ENCODE peak calls at places on chromosome 10, in seven cellular contexts. Y is A549, U is cardiac muscle cell, E is foreskin fibroblast, M is spleen, P is sigmoid colon, G is progenitor cell of endocrine pancreas. Z is an unnamed sample.

GRCh38 chr10:24618401-24618800 is 105.3 kb downstream of the ARHGAP21 start:
- DNase-seq in M (no peak), Y (no peak), P (no peak), E (no peak), U (no peak), G (no peak), Z (no peak)

GRCh38 chr10:18406136-18406535 is 245.3 kb downstream of the NSUN6 start:
- DNase-seq in P (no peak), G (no peak), U (no peak), Y (no peak), M (no peak), E (no peak), Z (no peak)

GRCh38 chr10:18352175-18352574 is 212.0 kb downstream of the CACNB2 start:
- DNase-seq in G (no peak), P (no peak), U (no peak), Y (no peak), E (no peak), M (no peak), Z (no peak)

GRCh38 chr10:88849224-88849623 is 2.4 kb downstream of the ANKRD22 start:
- DNase-seq in Y (no peak), E (peak), U (no peak), G (no peak), M (no peak), P (no peak), Z (no peak)

GRCh38 chr10:101812606-101813005 is 5.6 kb downstream of the OGA start:
- DNase-seq in G (no peak), U (no peak), E (peak), M (no peak), Y (no peak), P (no peak), Z (no peak)

GRCh38 chr10:48494611-48495010 is 110.3 kb downstream of the ARHGAP22 start:
- DNase-seq in G (no peak), M (no peak), Y (no peak), E (no peak), P (no peak), U (no peak), Z (peak)

GRCh38 chr10:103854265-103854686 is 1.1 kb downstream of the SH3PXD2A start:
- DNase-seq in E (peak), G (no peak), U (peak), Y (no peak), M (no peak), P (no peak), Z (no peak)

GRCh38 chr10:131841669-131842139 is 59.1 kb upstream of the PPP2R2D start:
- DNase-seq in E (no peak), G (peak), M (peak), U (no peak), P (peak), Y (no peak), Z (no peak)

GRCh38 chr10:130025326-130025725 is 61.3 kb upstream of the EBF3 start:
- DNase-seq in Y (no peak), G (no peak), E (no peak), P (no peak), M (no peak), U (no peak), Z (no peak)

GRCh38 chr10:84264611-84265141 is 19.8 kb downstream of the RGR start:
- DNase-seq in P (peak), Y (peak), G (peak), E (peak), U (peak), M (peak), Z (peak)

GRCh38 chr10:84269773-84270172 is 24.9 kb downstream of the RGR start:
- DNase-seq in U (no peak), G (no peak), M (no peak), Y (no peak), P (no peak), E (peak), Z (no peak)

GRCh38 chr10:84265378-84265777 is 20.5 kb downstream of the RGR start:
- DNase-seq in M (no peak), U (no peak), E (no peak), G (no peak), P (no peak), Y (no peak), Z (no peak)

GRCh38 chr10:84270708-84271107 is 25.9 kb downstream of the RGR start:
- DNase-seq in M (no peak), P (no peak), U (no peak), Y (no peak), G (no peak), E (no peak), Z (no peak)

GRCh38 chr10:84267503-84268126 is 22.8 kb downstream of the RGR start:
- DNase-seq in M (no peak), U (peak), P (no peak), E (peak), G (no peak), Y (peak), Z (peak)
- TF ChIP-seq CTCF in M (no peak), U (peak), P (no peak), E (peak), G (peak), Y (peak), Z (peak)

DNA sequence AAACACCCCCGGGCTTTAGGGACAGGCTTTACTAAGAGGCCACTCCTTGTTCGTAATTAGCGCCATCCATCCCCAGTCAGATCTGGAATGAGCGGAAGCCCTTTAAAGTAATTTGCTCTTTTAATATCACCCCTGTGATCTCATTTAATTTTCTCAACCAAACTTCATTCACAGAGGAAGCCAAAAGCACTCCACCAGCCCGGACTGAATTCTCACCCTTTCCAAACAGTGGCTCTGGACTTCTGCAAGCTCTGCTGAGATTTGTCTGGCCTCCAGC is 43.1 kb downstream of the UNC5B start:
- DNase-seq in U (no peak), E (no peak), G (no peak), M (no peak), P (no peak), Y (no peak), Z (no peak)
- TF ChIP-seq CTCF in U (no peak), E (no peak), G (no peak), M (no peak), P (no peak), Y (no peak), Z (no peak)

GRCh38 chr10:59706851-59707797 is 2.5 kb downstream of the SLC16A9 start:
- DNase-seq in P (no peak), U (no peak), E (no peak), Y (no peak), G (no peak), M (no peak), Z (no peak)
- TF ChIP-seq CTCF in P (no peak), U (no peak), E (no peak), Y (no peak), G (no peak), M (no peak), Z (no peak)

DNA sequence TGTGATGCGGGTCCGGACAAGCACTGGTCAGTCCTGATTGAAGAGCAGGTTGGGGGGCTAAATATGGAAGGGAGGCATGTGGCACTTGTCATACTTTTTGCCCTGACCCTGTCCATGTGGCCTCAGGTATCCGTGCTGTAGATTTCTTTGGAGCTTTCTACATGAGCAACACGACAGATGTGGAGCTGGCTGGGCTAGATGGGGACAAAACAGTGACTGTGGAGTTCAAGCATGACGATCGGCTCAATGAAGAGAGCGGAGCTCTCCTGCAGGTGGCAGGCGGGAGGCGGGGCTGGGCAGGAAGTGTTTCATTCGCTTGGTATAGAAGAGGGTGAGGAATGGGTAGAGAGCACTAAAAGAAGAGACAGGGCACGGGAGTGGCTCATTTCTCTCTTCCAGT is 13.0 kb upstream of the CHCHD1 start:
- DNase-seq in M (peak), G (no peak), E (no peak), U (no peak), P (peak), Y (no peak), Z (no peak)
- TF ChIP-seq CTCF in M (peak), G (no peak), E (no peak), U (no peak), P (no peak), Y (no peak), Z (no peak)

GRCh38 chr10:35822316-35822715 is 180.2 kb upstream of the FZD8 start:
- DNase-seq in M (no peak), U (peak), E (peak), P (peak), Y (no peak), G (peak), Z (no peak)
- TF ChIP-seq CTCF in M (no peak), U (peak), E (no peak), P (peak), Y (no peak), G (peak), Z (no peak)

DNA sequence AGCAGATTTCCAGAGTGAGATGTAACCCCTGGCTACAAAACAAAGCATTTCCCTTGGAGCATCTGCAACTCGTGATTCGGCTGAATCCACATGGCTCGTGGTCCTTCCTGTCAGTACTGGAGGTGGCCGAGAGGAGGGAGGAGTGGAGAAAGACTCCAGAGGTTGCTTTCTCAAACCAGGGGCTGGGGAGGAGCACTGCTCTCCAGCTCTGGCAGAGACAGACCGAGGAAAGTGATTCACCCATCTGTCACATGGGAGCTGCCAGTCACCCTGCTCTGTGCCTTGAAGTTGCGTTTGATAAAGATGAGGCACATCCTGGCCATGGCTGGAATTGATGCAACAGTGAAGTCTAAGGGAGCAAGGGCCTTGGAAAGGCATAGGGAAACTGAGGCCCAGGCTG is 72.8 kb downstream of the COL13A1 start:
- DNase-seq in M (no peak), E (peak), G (no peak), P (no peak), U (no peak), Y (peak), Z (no peak)
- TF ChIP-seq CTCF in M (no peak), E (no peak), G (no peak), P (no peak), U (peak), Y (no peak), Z (no peak)

GRCh38 chr10:182441-183201 is 47.4 kb downstream of the ZMYND11 start:
- DNase-seq in M (no peak), Y (no peak), P (no peak), G (no peak), U (no peak), E (peak), Z (no peak)

GRCh38 chr10:173741-174140 is 38.5 kb downstream of the ZMYND11 start:
- DNase-seq in M (no peak), Y (no peak), G (no peak), U (no peak), E (no peak), P (no peak), Z (no peak)

GRCh38 chr10:176677-177076 is 41.4 kb downstream of the ZMYND11 start:
- DNase-seq in P (no peak), G (no peak), Y (no peak), M (no peak), U (no peak), E (no peak), Z (no peak)

GRCh38 chr10:178723-179122 is 43.5 kb downstream of the ZMYND11 start:
- DNase-seq in M (no peak), E (no peak), Y (no peak), U (no peak), G (no peak), P (no peak), Z (no peak)

DNA sequence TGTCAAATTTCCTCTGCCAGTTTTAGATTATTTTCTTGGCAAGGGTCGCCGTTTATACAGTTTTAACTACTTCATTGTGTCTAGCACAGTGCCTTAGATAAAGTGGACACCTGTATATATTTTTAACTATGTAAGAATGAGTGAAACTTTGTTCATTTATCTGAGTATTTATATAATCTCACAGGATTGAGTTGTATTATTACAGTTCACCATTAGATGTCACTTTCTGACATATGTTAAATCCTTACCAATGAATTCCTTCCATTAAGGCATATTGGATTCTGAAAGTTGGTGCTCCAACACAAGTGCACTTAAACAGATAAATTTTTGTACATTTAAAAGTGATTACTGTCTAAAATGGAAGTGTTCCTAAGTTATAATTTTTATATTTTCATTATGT is 43.0 kb downstream of the ZMYND11 start:
- DNase-seq in G (no peak), E (peak), M (no peak), Y (peak), U (peak), P (no peak), Z (no peak)
- TF ChIP-seq CTCF in G (peak), E (no peak), M (no peak), Y (peak), U (peak), P (no peak), Z (peak)

GRCh38 chr10:50575477-50576244 is 48.1 kb downstream of the SGMS1 start:
- DNase-seq in M (no peak), E (peak), U (no peak), Y (no peak), P (no peak), G (no peak), Z (no peak)

GRCh38 chr10:50572017-50572491 is 51.7 kb downstream of the SGMS1 start:
- DNase-seq in E (no peak), M (no peak), Y (no peak), G (no peak), P (no peak), U (no peak), Z (no peak)

GRCh38 chr10:50576245-50576815 is 47.4 kb downstream of the SGMS1 start:
- DNase-seq in G (no peak), U (no peak), E (peak), M (no peak), P (no peak), Y (no peak), Z (no peak)

GRCh38 chr10:50574932-50575331 is 48.8 kb downstream of the SGMS1 start:
- DNase-seq in P (no peak), M (no peak), E (no peak), G (no peak), Y (no peak), U (no peak), Z (no peak)

GRCh38 chr10:50574305-50574704 is 49.5 kb downstream of the SGMS1 start:
- DNase-seq in P (no peak), G (no peak), M (no peak), E (no peak), U (no peak), Y (no peak), Z (no peak)
- TF ChIP-seq CTCF in P (no peak), G (peak), M (no peak), E (peak), U (peak), Y (no peak), Z (no peak)

GRCh38 chr10:119652361-119652760 is 1.2 kb downstream of the BAG3 start:
- DNase-seq in P (no peak), U (peak), G (no peak), Y (peak), E (peak), M (no peak), Z (no peak)
- TF ChIP-seq CTCF in P (no peak), U (peak), G (peak), Y (peak), E (no peak), M (no peak), Z (no peak)

DNA sequence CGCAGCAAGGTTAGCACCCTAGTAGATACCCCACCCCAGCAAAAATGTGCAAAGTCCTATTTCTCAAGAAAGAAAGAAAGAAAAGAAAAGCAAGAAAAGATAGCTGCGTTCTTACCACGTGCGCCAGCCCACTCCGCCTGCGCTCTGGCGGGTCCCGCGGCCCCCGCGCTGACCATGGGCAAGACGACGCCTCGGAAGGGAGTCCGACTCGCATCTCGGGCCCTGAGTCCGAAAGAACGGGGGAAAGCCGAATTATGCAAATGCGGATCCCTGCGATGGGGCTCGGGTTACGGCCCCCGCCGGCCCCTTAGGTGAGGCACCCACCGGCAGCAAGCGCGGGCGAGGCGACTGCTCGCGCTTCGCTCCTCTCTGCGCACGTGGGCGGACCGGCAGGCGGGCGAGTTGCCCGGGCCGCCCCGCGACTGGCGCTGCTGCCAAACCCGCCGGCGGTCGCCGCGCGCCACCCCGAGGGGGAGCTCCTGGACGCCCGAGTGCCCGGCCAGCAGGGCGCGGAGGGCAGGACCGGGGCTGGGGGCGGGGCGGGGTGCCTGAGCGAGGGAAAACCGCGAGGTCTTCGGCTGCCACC is 2.4 kb upstream of the EGR2 start:
- DNase-seq in U (peak), G (peak), Y (no peak), P (no peak), M (peak), E (peak), Z (peak)
- TF ChIP-seq CTCF in U (no peak), G (peak), Y (no peak), P (no peak), M (no peak), E (no peak), Z (peak)

Z was measured in natural killer cell.